ENCODE peak calls at places on chromosome 7, in four cellular contexts. P is astrocyte, D is GM06990, Y is HCT116. O is an unnamed sample.

GRCh38 chr7:115707236-115707635 is 323.3 kb downstream of the TFEC start:
- DNase-seq in P (no peak), D (no peak), Y (peak), O (no peak)

GRCh38 chr7:143391462-143392404 is 10.6 kb downstream of the ZYX start:
- DNase-seq in P (peak), D (no peak), Y (no peak), O (no peak)

GRCh38 chr7:99102809-99103690 is 40.9 kb downstream of the SMURF1 start:
- DNase-seq in P (peak), D (peak), Y (no peak), O (no peak)

GRCh38 chr7:149804106-149804505 is 30.7 kb upstream of the ZNF467 start:
- DNase-seq in P (no peak), D (no peak), Y (no peak), O (no peak)

GRCh38 chr7:36278767-36279171 is 110.9 kb upstream of the ANLN start:
- DNase-seq in P (peak), D (no peak), Y (no peak), O (no peak)

GRCh38 chr7:49346200-49346899 is 422.0 kb downstream of the CDC14C start:
- DNase-seq in P (no peak), D (no peak), Y (no peak), O (no peak)

GRCh38 chr7:116583653-116584052 is 58.8 kb downstream of the CAV1 start:
- DNase-seq in P (no peak), D (peak), Y (no peak), O (no peak)

GRCh38 chr7:6160191-6160623 is 112.2 kb downstream of the CYTH3 start:
- DNase-seq in P (peak), D (no peak), Y (no peak), O (no peak)

GRCh38 chr7:131219277-131220041 is 108.2 kb upstream of the MKLN1 start:
- DNase-seq in P (no peak), D (peak), Y (no peak), O (no peak)

DNA sequence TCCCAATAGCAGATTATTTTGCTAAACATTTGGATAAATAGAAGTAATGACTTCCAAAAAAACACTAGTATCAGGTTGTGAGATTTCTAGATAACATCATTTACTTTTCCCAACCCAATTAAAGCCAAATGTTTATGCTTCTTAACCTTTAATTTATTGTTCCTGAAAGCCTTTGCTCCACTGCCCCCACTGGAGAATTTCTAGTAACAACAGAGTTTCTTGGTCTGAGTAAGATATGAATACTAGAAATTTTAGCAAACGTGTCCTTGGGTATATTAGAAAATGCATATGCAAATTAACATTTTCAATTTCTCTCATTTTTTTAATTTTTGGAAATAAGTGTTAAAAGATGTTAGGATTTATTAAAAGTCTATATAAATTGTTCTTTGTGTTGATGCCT is 958.0 kb upstream of the PHF14 start:
- DNase-seq in P (no peak), D (no peak), Y (no peak), O (no peak)
- TF ChIP-seq CTCF in P (no peak), D (no peak), Y (no peak), O (no peak)

DNA sequence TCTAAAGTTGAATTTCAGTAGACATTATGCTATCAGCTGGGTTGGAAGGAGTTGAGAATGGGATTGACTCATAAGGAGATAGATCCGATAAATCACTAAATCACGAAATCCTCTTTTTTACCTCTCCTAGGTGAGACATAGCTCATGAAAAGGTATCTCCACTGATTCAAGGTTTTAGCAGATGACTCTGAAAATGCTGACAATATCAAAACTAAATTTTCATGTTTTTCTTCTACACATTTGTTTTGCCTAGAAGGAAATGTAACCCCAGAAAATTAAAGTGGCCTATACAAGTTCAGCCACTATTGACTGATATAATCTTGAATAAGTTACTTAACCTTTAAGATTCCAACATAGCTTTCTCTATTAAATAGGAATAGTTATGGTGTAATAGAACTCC is 82.2 kb upstream of the VWDE start:
- DNase-seq in P (no peak), D (no peak), Y (no peak), O (no peak)
- TF ChIP-seq CTCF in P (no peak), D (no peak), Y (no peak), O (no peak)

GRCh38 chr7:104642551-104642950 is 314.1 kb downstream of the LHFPL3 start:
- DNase-seq in P (no peak), D (no peak), Y (no peak), O (no peak)

GRCh38 chr7:104643587-104644217 is 315.3 kb downstream of the LHFPL3 start:
- DNase-seq in P (no peak), D (no peak), Y (peak), O (no peak)
- TF ChIP-seq CTCF in P (peak), D (peak), Y (peak), O (no peak)

DNA sequence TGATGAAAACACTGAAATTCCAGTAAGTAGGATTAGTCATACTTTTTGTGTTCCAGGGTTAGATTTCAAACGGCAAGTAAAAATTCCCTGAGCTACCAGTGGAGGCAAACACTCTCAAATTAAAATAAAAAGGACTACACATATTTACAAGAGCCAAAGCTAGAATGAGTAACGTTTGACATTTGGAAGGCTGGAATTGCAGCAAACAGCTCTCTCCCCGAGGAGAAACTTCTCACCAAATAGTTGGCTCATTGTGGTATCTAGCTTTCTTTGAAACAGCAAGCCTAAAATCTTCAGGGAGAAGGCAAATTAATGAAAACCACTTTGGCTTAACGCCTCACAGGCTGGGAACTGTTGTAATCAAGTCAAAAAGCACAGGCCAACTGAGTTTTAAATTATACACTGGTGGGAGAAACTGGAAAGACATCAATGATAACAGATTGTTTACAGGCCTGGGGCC is 288.3 kb downstream of the SNX13 start:
- DNase-seq in P (peak), D (no peak), Y (no peak), O (no peak)
- TF ChIP-seq CTCF in P (peak), D (no peak), Y (no peak), O (no peak)

DNA sequence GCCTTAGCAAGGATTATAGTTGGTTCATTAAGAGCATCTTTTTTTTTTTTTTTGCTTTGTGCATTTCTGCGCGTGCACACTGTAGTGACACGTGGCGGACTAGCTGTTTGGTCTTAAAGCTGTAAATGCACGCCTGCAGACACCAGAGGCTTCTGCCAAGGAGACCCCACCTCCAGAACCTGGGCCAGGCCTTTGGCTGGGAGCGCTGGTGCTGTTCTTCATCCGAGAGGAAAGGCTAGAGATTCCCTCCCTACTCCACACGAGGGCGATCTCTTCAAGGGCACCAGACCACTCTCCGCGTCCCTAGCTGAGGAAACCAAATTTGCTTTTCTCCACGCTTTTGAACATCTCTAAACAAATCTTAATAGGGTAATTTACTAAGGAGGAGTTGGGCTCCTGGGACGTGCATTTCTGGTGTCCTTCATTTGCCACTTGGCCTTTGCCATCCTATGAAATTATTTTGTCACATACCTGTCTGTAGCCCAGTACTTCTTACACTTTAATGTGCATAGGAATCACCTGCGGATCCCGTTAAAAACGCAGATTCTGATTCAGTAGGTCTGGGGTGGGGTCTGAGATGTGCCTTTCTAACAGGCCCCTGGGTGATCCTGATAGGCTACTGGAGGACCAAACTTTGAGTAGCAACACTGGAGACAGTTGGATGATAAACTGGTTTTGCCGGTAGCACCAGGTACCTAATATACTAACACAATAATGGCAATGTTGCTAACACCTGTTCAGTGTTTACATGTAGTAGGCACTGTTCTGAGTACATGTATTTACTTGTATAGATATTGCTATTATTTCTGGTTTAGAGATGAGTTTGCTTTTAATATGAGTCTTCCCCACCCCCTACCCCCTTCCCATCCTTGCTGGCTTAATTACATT is 1.3 kb upstream of the SLC26A5 start:
- DNase-seq in P (peak), D (peak), Y (peak), O (no peak)
- TF ChIP-seq CTCF in P (peak), D (peak), Y (peak), O (no peak)

GRCh38 chr7:45937301-45937700 is 16.2 kb upstream of the IGFBP3 start:
- DNase-seq in P (no peak), D (no peak), Y (no peak), O (no peak)

GRCh38 chr7:45937862-45938261 is 16.8 kb upstream of the IGFBP3 start:
- DNase-seq in P (no peak), D (no peak), Y (no peak), O (no peak)

GRCh38 chr7:45940939-45941338 is 19.9 kb upstream of the IGFBP3 start:
- DNase-seq in P (no peak), D (no peak), Y (no peak), O (no peak)

GRCh38 chr7:45939574-45939973 is 18.5 kb upstream of the IGFBP3 start:
- DNase-seq in P (no peak), D (no peak), Y (no peak), O (no peak)

DNA sequence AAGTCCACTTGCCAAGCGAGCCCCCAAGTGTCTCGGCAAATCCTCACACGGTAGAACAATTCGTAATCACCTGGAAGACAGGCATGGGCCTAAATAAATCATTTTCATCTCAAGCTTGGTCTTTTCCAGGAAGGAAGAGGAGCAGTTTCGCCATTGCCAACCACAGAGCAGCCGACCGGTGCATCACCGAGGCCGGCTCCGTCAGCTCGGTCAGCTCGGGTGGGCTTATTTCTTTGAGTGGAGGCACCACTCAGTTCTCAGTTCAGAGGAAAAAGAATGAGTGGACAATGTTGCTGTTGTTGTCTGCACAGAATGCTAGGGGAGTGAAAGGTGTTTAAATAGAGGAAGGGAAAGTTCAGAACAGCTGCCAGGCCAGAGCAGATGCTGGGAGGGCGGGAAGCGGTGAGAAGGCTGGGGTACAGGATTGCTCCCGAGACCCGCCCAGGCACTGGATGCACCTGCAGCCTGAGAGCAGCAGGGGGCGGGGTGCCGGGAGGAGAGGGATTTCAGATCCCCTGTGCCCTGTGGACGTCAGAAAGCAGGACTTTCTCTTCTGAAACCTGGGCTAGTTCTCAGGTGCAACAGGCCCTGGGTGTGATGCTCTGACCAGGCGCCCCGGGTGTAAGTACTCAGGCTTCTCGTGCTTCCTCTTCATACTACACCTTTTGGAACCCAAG is 17.7 kb upstream of the IGFBP3 start:
- DNase-seq in P (no peak), D (no peak), Y (no peak), O (no peak)
- TF ChIP-seq CTCF in P (no peak), D (peak), Y (peak), O (no peak)

GRCh38 chr7:82623812-82624211 is 180.2 kb upstream of the CACNA2D1 start:
- DNase-seq in P (peak), D (no peak), Y (no peak), O (no peak)

GRCh38 chr7:82624965-82625364 is 181.4 kb upstream of the CACNA2D1 start:
- DNase-seq in P (no peak), D (no peak), Y (no peak), O (no peak)

GRCh38 chr7:82629583-82629982 is 186.0 kb upstream of the CACNA2D1 start:
- DNase-seq in P (peak), D (no peak), Y (no peak), O (no peak)

GRCh38 chr7:82624337-82624736 is 180.8 kb upstream of the CACNA2D1 start:
- DNase-seq in P (peak), D (no peak), Y (no peak), O (no peak)

GRCh38 chr7:82625377-82625776 is 181.8 kb upstream of the CACNA2D1 start:
- DNase-seq in P (no peak), D (no peak), Y (no peak), O (no peak)
- TF ChIP-seq CTCF in P (no peak), D (no peak), Y (peak), O (no peak)

GRCh38 chr7:47529405-47529804 is 52.5 kb downstream of the TNS3 start:
- DNase-seq in P (no peak), D (no peak), Y (no peak), O (no peak)
- TF ChIP-seq CTCF in P (no peak), D (no peak), Y (no peak), O (no peak)

GRCh38 chr7:34298492-34298891 is 359.5 kb upstream of the NPSR1 start:
- DNase-seq in P (peak), D (no peak), Y (no peak), O (no peak)
- TF ChIP-seq CTCF in P (no peak), D (no peak), Y (no peak), O (no peak)

DNA sequence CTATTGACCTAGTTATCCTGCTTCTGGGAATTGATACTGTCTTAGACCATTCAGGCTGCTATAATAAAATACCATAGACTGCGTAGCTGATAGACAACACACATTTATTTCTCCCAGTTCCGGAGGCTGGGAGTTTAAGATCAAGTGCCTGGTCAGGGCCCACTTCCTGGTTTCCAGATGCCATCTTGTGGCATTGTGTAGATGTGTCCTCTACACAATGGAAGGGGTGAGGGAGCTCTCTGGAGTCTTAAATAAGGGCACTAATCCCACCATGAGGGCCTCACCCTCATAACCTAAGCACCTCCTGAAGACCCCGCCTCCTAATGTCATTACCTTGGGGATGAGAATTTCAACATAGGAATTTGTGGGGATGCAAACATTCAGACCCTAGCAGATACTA is 62.4 kb downstream of the SLC35B4 start:
- DNase-seq in P (no peak), D (no peak), Y (peak), O (no peak)
- TF ChIP-seq CTCF in P (no peak), D (no peak), Y (peak), O (no peak)